ENCODE peak calls at places on chromosomes 4 and X, in seven cellular contexts. I is effector memory CD4-positive, alpha-beta T cell; W is right cardiac atrium; Y is cardiac muscle cell; G is thoracic aorta; C is lower lobe of right lung; U is ovary. B is an unnamed sample. For H3K4me1, the result is how much of the 10 kb centered on the place peaks cover.

GRCh38 chrX:10444204-10444603 is 176.2 kb downstream of the MID1 start:
- DNase-seq in Y (no peak), C (no peak), W (no peak), I (no peak), G (no peak), U (no peak), B (no peak)

GRCh38 chr4:73870260-73870659 is 1.1 kb downstream of the CXCL1 start:
- DNase-seq in W (peak), I (no peak), Y (no peak), G (no peak), U (no peak), C (peak), B (no peak)

GRCh38 chrX:48835524-48836329 is at the start of gene PCSK1N:
- DNase-seq in I (peak), U (no peak), C (no peak), W (no peak), Y (no peak), G (no peak), B (no peak)

GRCh38 chr4:116705466-116705865 is 379.9 kb downstream of the TRAM1L1 start:
- DNase-seq in I (no peak), C (no peak), G (no peak), W (peak), Y (no peak), U (no peak), B (no peak)

GRCh38 chr4:73606465-73606974 is 13.7 kb downstream of the RASSF6 start:
- DNase-seq in C (no peak), Y (no peak), W (no peak), I (no peak), G (no peak), U (no peak), B (peak)

GRCh38 chr4:121448231-121448630 is 67.4 kb upstream of the QRFPR start:
- DNase-seq in C (no peak), G (no peak), W (no peak), U (no peak), Y (no peak), I (no peak), B (no peak)

GRCh38 chr4:142353149-142353738 is 492.9 kb downstream of the INPP4B start:
- DNase-seq in C (no peak), I (no peak), G (no peak), U (no peak), Y (peak), W (no peak), B (peak)

GRCh38 chr4:149911995-149912394 is 96.4 kb upstream of the IQCM start:
- DNase-seq in W (no peak), Y (no peak), U (no peak), C (no peak), G (no peak), I (no peak), B (no peak)

GRCh38 chr4:7296661-7297335 is 104.5 kb downstream of the SORCS2 start:
- DNase-seq in Y (no peak), W (no peak), C (no peak), I (no peak), U (no peak), G (no peak), B (no peak)

GRCh38 chrX:13934731-13935130 is 95.0 kb downstream of the GEMIN8 start:
- DNase-seq in Y (no peak), W (no peak), U (no peak), C (no peak), I (no peak), G (no peak), B (no peak)

GRCh38 chr4:45701616-45702015 is 422.2 kb downstream of the GABRG1 start:
- DNase-seq in Y (no peak), G (no peak), U (no peak), W (no peak), I (no peak), C (no peak), B (no peak)

GRCh38 chr4:7917669-7918068 is 22.0 kb downstream of the AFAP1 start:
- DNase-seq in W (no peak), I (no peak), C (no peak), U (no peak), Y (no peak), G (no peak), B (no peak)

GRCh38 chr4:23312686-23313085 is 577.2 kb downstream of the PPARGC1A start:
- DNase-seq in W (no peak), U (no peak), I (no peak), Y (no peak), G (no peak), C (no peak), B (no peak)

GRCh38 chr4:113452868-113453620 is 308.5 kb downstream of the CAMK2D start:
- DNase-seq in U (no peak), W (no peak), G (no peak), Y (peak), C (no peak), I (no peak), B (no peak)

GRCh38 chr4:86818845-86819244 is 30.3 kb downstream of the SLC10A6 start:
- DNase-seq in U (no peak), I (no peak), G (no peak), W (no peak), C (no peak), Y (no peak), B (no peak)

GRCh38 chr4:101647710-101648034 is 142.9 kb upstream of the BANK1 start:
- DNase-seq in U (no peak), G (no peak), I (no peak), W (no peak), C (no peak), Y (no peak), B (no peak)

GRCh38 chrX:120749141-120749846 is 119.4 kb upstream of the C1GALT1C1 start:
- DNase-seq in U (no peak), Y (no peak), C (no peak), G (no peak), I (no peak), W (no peak), B (no peak)

GRCh38 chr4:886244-886643 is 45.9 kb downstream of the GAK start:
- DNase-seq in G (no peak), W (no peak), C (no peak), U (no peak), Y (no peak), I (no peak), B (no peak)

GRCh38 chr4:140108243-140108642 is 45.7 kb downstream of the MAML3 start:
- DNase-seq in C (no peak), Y (no peak), I (no peak), U (no peak), G (no peak), W (no peak), B (no peak)

GRCh38 chr4:19575959-19576358 is 675.7 kb upstream of the SLIT2 start:
- DNase-seq in C (no peak), G (no peak), I (no peak), Y (no peak), W (no peak), U (no peak), B (no peak)

GRCh38 chr4:182339246-182339645 is 96.0 kb downstream of the TENM3 start:
- DNase-seq in I (no peak), C (no peak), W (no peak), Y (no peak), G (no peak), U (no peak), B (no peak)

GRCh38 chr4:7607156-7607910 is 172.6 kb upstream of the PSAPL1 start:
- DNase-seq in I (no peak), G (no peak), C (no peak), W (no peak), Y (no peak), U (no peak), B (no peak)

GRCh38 chrX:136586386-136586785 is 54.4 kb downstream of the VGLL1 start:
- DNase-seq in G (no peak), I (peak), W (no peak), U (no peak), C (no peak), Y (no peak), B (peak)

GRCh38 chr4:53840643-53841042 is 223.8 kb downstream of the CHIC2 start:
- DNase-seq in W (no peak), Y (no peak), G (no peak), I (no peak), C (no peak), U (no peak), B (no peak)

GRCh38 chrX:45517090-45517973 is 316.7 kb upstream of the DIPK2B start:
- DNase-seq in W (no peak), G (no peak), U (no peak), I (no peak), Y (no peak), C (no peak), B (no peak)

GRCh38 chrX:103183912-103184311 is 31.0 kb upstream of the BEX4 start:
- DNase-seq in Y (no peak), W (no peak), G (no peak), C (no peak), I (no peak), U (no peak), B (no peak)

GRCh38 chrX:153571159-153571908 is 27.6 kb downstream of the CCNQ start:
- DNase-seq in I (no peak), W (no peak), G (no peak), C (no peak), Y (no peak), U (no peak), B (no peak)

GRCh38 chrX:134244043-134244442 is 7.1 kb downstream of the CCDC160 start:
- DNase-seq in W (no peak), C (no peak), G (no peak), Y (no peak), U (no peak), I (no peak), B (no peak)

GRCh38 chr4:183602444-183603102 is 56.4 kb downstream of the RWDD4 start:
- DNase-seq in G (no peak), C (no peak), Y (no peak), I (no peak), U (no peak), W (no peak), B (no peak)

GRCh38 chr4:11470709-11471441 is 42.2 kb upstream of the HS3ST1 start:
- DNase-seq in C (no peak), I (no peak), W (no peak), Y (no peak), G (no peak), U (no peak), B (peak)

GRCh38 chrX:19790829-19791228 is 96.6 kb downstream of the SH3KBP1 start:
- DNase-seq in G (no peak), I (no peak), W (no peak), U (no peak), Y (no peak), C (no peak), B (no peak)

GRCh38 chrX:19791562-19791961 is 95.8 kb downstream of the SH3KBP1 start:
- DNase-seq in Y (no peak), C (no peak), I (no peak), U (no peak), G (no peak), W (no peak), B (no peak)

GRCh38 chrX:19789782-19790181 is 97.6 kb downstream of the SH3KBP1 start:
- DNase-seq in U (no peak), C (no peak), W (no peak), Y (no peak), I (no peak), G (no peak), B (no peak)

GRCh38 chrX:19787305-19787704 is 100.1 kb downstream of the SH3KBP1 start:
- DNase-seq in C (no peak), Y (no peak), W (no peak), U (no peak), G (no peak), I (no peak), B (no peak)

GRCh38 chrX:19789376-19789775 is 98.0 kb downstream of the SH3KBP1 start:
- DNase-seq in W (no peak), C (no peak), U (no peak), I (no peak), G (no peak), Y (no peak), B (no peak)
- H3K4me1 ChIP-seq in W (under half), C (under half), U (under half), I (under half), G (under half), Y (under half), B (under half)

GRCh38 chr4:67885727-67886126 is 1.9 kb upstream of the TMPRSS11D start:
- DNase-seq in C (no peak), W (no peak), Y (no peak), U (no peak), G (no peak), I (no peak), B (no peak)
- H3K27ac ChIP-seq in C (no peak), W (no peak), Y (no peak), U (no peak), G (no peak), I (no peak), B (no peak)

GRCh38 chr4:152099061-152099425 is 338.2 kb upstream of the GATB start:
- DNase-seq in W (no peak), I (no peak), Y (no peak), C (no peak), G (no peak), U (no peak), B (no peak)

GRCh38 chr4:152101546-152102183 is 340.9 kb upstream of the GATB start:
- DNase-seq in W (no peak), I (no peak), Y (no peak), C (no peak), U (no peak), G (no peak), B (no peak)

GRCh38 chr4:152102184-152103000 is 341.6 kb upstream of the GATB start:
- DNase-seq in G (no peak), W (no peak), Y (peak), I (no peak), C (no peak), U (no peak), B (no peak)

GRCh38 chr4:152099555-152099954 is 338.7 kb upstream of the GATB start:
- DNase-seq in Y (no peak), W (no peak), G (no peak), C (no peak), I (no peak), U (no peak), B (no peak)

DNA sequence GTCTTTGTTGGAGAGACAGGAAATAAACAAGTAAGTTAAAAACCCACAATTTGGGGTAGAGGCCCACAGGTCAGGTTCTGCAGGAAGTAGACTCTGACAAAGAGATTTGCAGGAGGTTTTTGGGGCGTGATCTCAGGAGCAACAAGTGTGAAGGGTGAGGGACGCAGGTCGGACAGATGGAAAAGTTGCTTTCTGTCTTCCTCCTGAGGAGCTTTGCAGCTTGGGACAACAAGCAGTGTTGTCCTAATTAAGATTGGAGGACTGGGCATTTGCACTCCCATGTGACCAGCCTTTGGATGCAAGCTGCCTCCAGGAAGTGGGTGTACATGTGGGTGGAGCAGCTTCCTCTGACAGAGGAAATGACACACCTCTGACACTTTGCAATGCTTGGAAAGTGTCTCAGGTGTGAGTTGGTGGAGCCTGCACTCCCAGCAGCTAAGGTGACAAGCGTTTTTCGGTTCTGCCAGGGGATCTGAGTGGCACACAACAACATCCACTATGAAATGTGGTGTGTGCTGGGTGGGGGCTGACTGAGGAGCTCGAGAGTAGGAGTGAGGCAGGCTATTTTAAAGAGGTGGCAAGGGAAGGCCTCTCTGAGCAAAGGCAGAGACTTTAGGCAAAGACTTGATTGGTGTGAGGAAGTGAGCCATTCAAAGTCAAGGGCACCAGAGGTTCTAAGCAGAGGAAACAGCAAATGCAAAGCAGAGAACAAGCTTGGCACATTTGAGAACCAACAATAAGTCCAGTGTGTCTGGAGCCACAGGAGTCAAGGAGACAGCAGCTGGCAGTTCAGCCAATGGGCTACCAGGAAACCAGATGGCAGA is 339.8 kb upstream of the GATB start:
- DNase-seq in U (no peak), W (no peak), Y (no peak), I (peak), C (no peak), G (no peak), B (peak)
- H3K4me1 ChIP-seq in U (under half), W (under half), Y (under half), I (half or more), C (under half), G (under half), B (half or more)

GRCh38 chr4:118909173-118909956 is 20.7 kb downstream of the SYNPO2 start:
- DNase-seq in W (no peak), Y (no peak), C (no peak), I (no peak), G (no peak), U (no peak), B (no peak)
- H3K27ac ChIP-seq in W (peak), Y (peak), C (no peak), I (no peak), G (peak), U (no peak), B (no peak)

GRCh38 chrX:11546917-11547316 is 118.8 kb downstream of the ARHGAP6 start:
- DNase-seq in W (no peak), Y (no peak), U (no peak), I (no peak), C (no peak), G (no peak), B (no peak)

GRCh38 chrX:11537141-11537540 is 128.6 kb downstream of the ARHGAP6 start:
- DNase-seq in Y (no peak), U (no peak), W (no peak), C (no peak), I (no peak), G (no peak), B (no peak)

GRCh38 chrX:11543249-11543648 is 122.5 kb downstream of the ARHGAP6 start:
- DNase-seq in U (no peak), G (no peak), C (no peak), Y (no peak), W (no peak), I (no peak), B (no peak)

GRCh38 chrX:11540532-11541377 is 125.0 kb downstream of the ARHGAP6 start:
- DNase-seq in I (no peak), G (no peak), U (no peak), Y (no peak), W (peak), C (peak), B (no peak)

DNA sequence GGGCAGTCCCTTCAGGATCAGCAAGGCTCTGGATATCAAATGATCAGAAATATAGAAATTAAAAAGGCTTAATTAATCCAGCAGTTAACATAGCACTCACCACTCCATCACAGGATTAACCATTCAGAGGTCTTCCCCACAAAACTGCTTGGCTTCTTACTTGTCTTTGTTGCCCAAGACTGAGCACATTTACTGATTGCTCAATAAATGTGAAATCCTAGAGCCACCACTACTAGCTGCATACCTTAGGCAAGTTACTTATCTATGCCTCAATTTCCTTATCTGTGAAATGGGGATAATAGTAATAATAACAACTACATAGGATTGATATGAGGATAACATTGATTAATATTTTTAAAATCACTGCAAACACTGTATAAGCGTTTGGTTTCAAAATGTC is 124.2 kb downstream of the ARHGAP6 start:
- DNase-seq in Y (no peak), W (no peak), I (no peak), U (no peak), G (no peak), C (no peak), B (no peak)
- H3K4me1 ChIP-seq in Y (under half), W (under half), I (under half), U (under half), G (under half), C (under half), B (under half)

DNA sequence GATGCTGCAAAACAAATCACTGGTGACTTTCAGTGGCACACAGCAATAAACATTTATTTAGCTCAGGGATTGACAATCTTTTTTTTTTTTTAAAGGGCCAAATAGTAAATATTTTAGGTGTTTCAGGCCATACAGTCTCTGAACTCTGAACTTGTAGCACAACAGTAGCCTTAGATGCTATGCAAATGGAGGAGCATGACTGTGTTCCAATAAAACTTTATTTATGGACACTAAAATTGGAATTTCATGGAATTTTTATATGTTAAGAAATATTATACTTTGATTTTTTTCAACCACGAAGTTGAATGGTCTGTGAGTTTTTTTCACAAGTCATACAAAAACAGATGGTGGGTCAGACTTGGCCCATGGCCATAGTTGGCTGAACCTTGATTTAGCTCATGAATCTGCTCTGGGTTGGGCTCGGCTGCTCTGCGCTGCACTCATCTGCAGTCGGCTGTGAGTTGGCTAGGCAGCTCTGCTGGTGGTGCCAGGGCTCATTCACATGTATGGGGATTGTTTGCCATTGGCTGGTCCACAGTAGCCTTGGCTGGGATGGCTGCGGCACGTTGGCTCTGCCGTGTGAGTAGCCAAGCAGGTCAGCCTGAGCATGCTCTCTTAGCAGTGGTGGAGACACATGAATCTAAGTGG is 231.7 kb upstream of the PGRMC2 start:
- DNase-seq in W (peak), U (peak), Y (no peak), I (no peak), G (no peak), C (no peak), B (no peak)
- H3K27ac ChIP-seq in W (peak), U (no peak), Y (no peak), I (no peak), G (peak), C (no peak), B (no peak)